ENCODE peak calls at places on chromosomes 6 and 20, in four cellular contexts. T is activated T-helper 1 cell treated with anti-CD3 and anti-CD28 coated beads, Interleukin-12 subunit alpha, Interleukin-12 subunit beta, Interleukin-2, Interleukin-4 antibody, amounts not matched to agents 30 ng/mL and 10 ng/mL and 1 ng/mL, durations not matched to agents 14 hours and 24 hours and 36 hours; X is NAMALWA; B is left colon. E is an unnamed sample.
A peak's percentile ranks its signal among the peaks of the same experiment; 100 is the strongest.

GRCh38 chr6:25041676-25042598 is 106.2 kb upstream of the RIPOR2 start:
- DNase-seq in T (peak; percentile 30), B (peak; percentile 25), X (peak; percentile 15), E (no peak)

GRCh38 chr20:61320617-61321200 is 68.6 kb downstream of the CDH4 start:
- DNase-seq in B (no peak), X (no peak), T (no peak), E (no peak)

GRCh38 chr6:26175428-26176181 is 88.4 kb downstream of the HFE start:
- DNase-seq in X (peak; percentile 88), B (peak; percentile 48), T (peak; percentile 58), E (peak; percentile 41)

GRCh38 chr6:41970436-41970846 is 28.8 kb upstream of the CCND3 start:
- DNase-seq in X (no peak), T (no peak), B (no peak), E (no peak)

GRCh38 chr20:36336838-36337478 is 30.8 kb downstream of the DLGAP4 start:
- DNase-seq in X (no peak), B (no peak), T (no peak), E (no peak)

GRCh38 chr20:8568068-8568467 is 436.0 kb downstream of the PLCB1 start:
- DNase-seq in T (no peak), B (no peak), X (no peak), E (no peak)

GRCh38 chr6:43254138-43254817 is 11.0 kb downstream of the TTBK1 start:
- DNase-seq in B (no peak), T (peak; percentile 17), X (no peak), E (no peak)

GRCh38 chr6:129844118-129844891 is 16.8 kb downstream of the TMEM244 start:
- DNase-seq in B (no peak), T (no peak), X (no peak), E (peak; percentile 5)

GRCh38 chr6:48032156-48032555 is 78.8 kb downstream of the PTCHD4 start:
- DNase-seq in B (no peak), T (no peak), X (no peak), E (no peak)

GRCh38 chr6:14711056-14711703 is 534.7 kb upstream of the JARID2 start:
- DNase-seq in T (peak; percentile 56), X (peak; percentile 66), B (peak; percentile 42), E (no peak)

GRCh38 chr20:53080969-53081871 is 109.1 kb downstream of the TSHZ2 start:
- DNase-seq in B (peak; percentile 17), X (no peak), T (peak; percentile 21), E (no peak)

GRCh38 chr6:15661815-15662245 is 998 bp downstream of the DTNBP1 start:
- DNase-seq in T (no peak), X (no peak), B (no peak), E (no peak)

GRCh38 chr6:84867521-84867920 is 103.1 kb upstream of the TBX18 start:
- DNase-seq in X (no peak), B (no peak), T (no peak), E (no peak)

E was measured in nephron progenitor cell.